ENCODE peak calls at places on chromosomes 2 and 18, in nine cellular contexts. N is breast epithelium; G is Kasumi-1; F is NCI-H1105 treated with DMSO at 0.1 percent for 48 hours; Q is stimulated activated CD8-positive, alpha-beta memory T cell treated with anti-CD3 and anti-CD28 coated beads, Interleukin-4, amount 100 ng/mL, for 1 hour; K is NCI-H82; J is left ventricle myocardium inferior; A is uterus; R is RPMI7951. E is an unnamed sample.
A peak's percentile ranks its signal among the peaks of the same experiment; 100 is the strongest.

GRCh38 chr2:111122631-111123421 is 2.1 kb downstream of the BCL2L11 start:
- DNase-seq in N (peak; percentile 79), G (peak; percentile 52), F (peak; percentile 72), Q (no peak), K (peak; percentile 61), J (peak; percentile 85), A (peak; percentile 80), R (peak; percentile 82), E (peak; percentile 90)

GRCh38 chr2:96107883-96108551 is 8.4 kb downstream of the ADRA2B start:
- DNase-seq in N (no peak), G (no peak), F (no peak), Q (no peak), K (no peak), J (no peak), A (no peak), R (no peak), E (no peak)

GRCh38 chr18:77065221-77065981 is 67.2 kb downstream of the MBP start:
- DNase-seq in N (peak; percentile 39), G (peak; percentile 91), F (no peak), Q (no peak), K (no peak), J (peak; percentile 46), A (no peak), R (peak; percentile 91), E (no peak)

GRCh38 chr2:184611221-184612085 is 13.1 kb downstream of the ZNF804A start:
- DNase-seq in N (no peak), G (peak; percentile 73), F (no peak), Q (no peak), K (peak; percentile 18), J (no peak), A (no peak), R (no peak), E (no peak)

GRCh38 chr18:22674300-22674699 is 256.6 kb upstream of the CTAGE1 start:
- DNase-seq in N (no peak), G (no peak), F (no peak), Q (no peak), K (no peak), J (no peak), A (no peak), R (peak; percentile 97), E (no peak)

GRCh38 chr18:33470229-33470628 is 29.7 kb upstream of the CCDC178 start:
- DNase-seq in N (no peak), G (no peak), F (no peak), Q (no peak), K (no peak), J (no peak), A (no peak), R (no peak), E (no peak)

GRCh38 chr2:212259236-212259635 is 279.4 kb downstream of the ERBB4 start:
- DNase-seq in N (no peak), G (no peak), F (no peak), Q (no peak), K (no peak), J (no peak), A (no peak), R (no peak), E (no peak)

GRCh38 chr2:181036848-181037603 is 56.6 kb downstream of the UBE2E3 start:
- DNase-seq in N (no peak), G (no peak), F (no peak), Q (no peak), K (no peak), J (no peak), A (no peak), R (peak; percentile 67), E (no peak)

GRCh38 chr18:23330423-23330822 is 122.7 kb upstream of the RIOK3 start:
- DNase-seq in N (no peak), G (no peak), F (no peak), Q (no peak), K (no peak), J (no peak), A (no peak), R (no peak), E (no peak)

GRCh38 chr2:210663574-210663973 is 107.2 kb downstream of the CPS1 start:
- DNase-seq in N (no peak), G (peak; percentile 25), F (peak; percentile 26), Q (no peak), K (peak; percentile 77), J (no peak), A (no peak), R (peak; percentile 4), E (no peak)

GRCh38 chr2:171523339-171523931 is 1.2 kb downstream of the CYBRD1 start:
- DNase-seq in N (peak; percentile 86), G (peak; percentile 92), F (peak; percentile 22), Q (no peak), K (peak; percentile 70), J (peak; percentile 79), A (peak; percentile 79), R (peak; percentile 90), E (peak; percentile 54)

GRCh38 chr18:9743200-9744016 is 35.3 kb downstream of the RAB31 start:
- DNase-seq in N (peak; percentile 50), G (peak; percentile 31), F (no peak), Q (no peak), K (no peak), J (no peak), A (peak; percentile 47), R (peak; percentile 99), E (peak; percentile 79)

GRCh38 chr18:48134609-48135008 is 204.2 kb upstream of the SMAD2 start:
- DNase-seq in N (no peak), G (no peak), F (no peak), Q (no peak), K (no peak), J (no peak), A (no peak), R (no peak), E (no peak)